ENCODE peak calls at places on chromosomes 11 and 22, in five cellular contexts. S is endothelial cell, R is tibial artery, L is Calu3, A is thoracic aorta. W is an unnamed sample.

GRCh38 chr11:34226210-34226609 is 120.8 kb downstream of the NAT10 start:
- DNase-seq in S (no peak), R (no peak), L (no peak), A (no peak), W (no peak)

GRCh38 chr11:12941671-12942070 is 67.4 kb upstream of the RASSF10 start:
- DNase-seq in S (no peak), R (no peak), L (no peak), A (no peak), W (no peak)

GRCh38 chr22:44648821-44649566 is 53.0 kb upstream of the PRR5 start:
- DNase-seq in S (no peak), R (peak; percentile 58), L (no peak), A (no peak), W (peak; percentile 71)

GRCh38 chr11:14232652-14233051 is 126.3 kb downstream of the RRAS2 start:
- DNase-seq in S (no peak), R (no peak), L (peak; percentile 19), A (no peak), W (no peak)

GRCh38 chr11:126231725-126232459 is 20.3 kb downstream of the FAM118B start:
- DNase-seq in S (no peak), R (no peak), L (no peak), A (no peak), W (no peak)

GRCh38 chr22:30010789-30011405 is 69.4 kb upstream of the HORMAD2 start:
- DNase-seq in S (no peak), R (no peak), L (no peak), A (no peak), W (no peak)

GRCh38 chr11:118068206-118068944 is 8.5 kb upstream of the TMPRSS4 start:
- DNase-seq in S (peak; percentile 52), R (no peak), L (no peak), A (no peak), W (no peak)

GRCh38 chr11:81959341-81959740 is 774.3 kb downstream of the FAM181B start:
- DNase-seq in S (no peak), R (no peak), L (no peak), A (no peak), W (no peak)

GRCh38 chr11:6637871-6638270 is 17.7 kb downstream of the DCHS1 start:
- DNase-seq in S (no peak), R (peak; percentile 50), L (no peak), A (no peak), W (no peak)

GRCh38 chr22:38733329-38734202 is 22.2 kb downstream of the SUN2 start:
- DNase-seq in S (peak; percentile 51), R (peak; percentile 57), L (peak; percentile 61), A (no peak), W (peak; percentile 80)

GRCh38 chr11:6353367-6353987 is 33.2 kb upstream of the CAVIN3 start:
- DNase-seq in S (peak; percentile 70), R (peak; percentile 39), L (peak; percentile 78), A (no peak), W (peak; percentile 66)

GRCh38 chr11:77026236-77026635 is 8.0 kb upstream of the B3GNT6 start:
- DNase-seq in S (no peak), R (no peak), L (no peak), A (no peak), W (no peak)

GRCh38 chr11:113730887-113731726 is 25.0 kb upstream of the TMPRSS5 start:
- DNase-seq in S (peak; percentile 31), R (no peak), L (peak; percentile 51), A (no peak), W (peak; percentile 11)

GRCh38 chr11:76263166-76263565 is 56.9 kb upstream of the WNT11 start:
- DNase-seq in S (no peak), R (no peak), L (no peak), A (no peak), W (no peak)

GRCh38 chr22:30390974-30391691 is 3.9 kb upstream of the RNF215 start:
- DNase-seq in S (peak; percentile 51), R (peak; percentile 44), L (peak; percentile 66), A (no peak), W (peak; percentile 48)

GRCh38 chr11:15852179-15852578 is 504.2 kb downstream of the SOX6 start:
- DNase-seq in S (peak; percentile 37), R (no peak), L (peak; percentile 42), A (no peak), W (no peak)

GRCh38 chr22:49749227-49749626 is 78.4 kb downstream of the BRD1 start:
- DNase-seq in S (no peak), R (no peak), L (no peak), A (no peak), W (no peak)

GRCh38 chr22:46067159-46068111 is 82.9 kb upstream of the PPARA start:
- DNase-seq in S (no peak), R (peak; percentile 20), L (peak; percentile 26), A (no peak), W (no peak)

GRCh38 chr11:2816517-2816916 is 69.1 kb downstream of the CDKN1C start:
- DNase-seq in S (no peak), R (no peak), L (no peak), A (no peak), W (no peak)

GRCh38 chr11:59857444-59858434 is 8.5 kb downstream of the TCN1 start:
- DNase-seq in S (no peak), R (no peak), L (no peak), A (no peak), W (no peak)

GRCh38 chr22:43127166-43127908 is 15.9 kb downstream of the MCAT start:
- DNase-seq in S (no peak), R (no peak), L (peak; percentile 91), A (no peak), W (no peak)

GRCh38 chr11:131079036-131079435 is 162.8 kb upstream of the SNX19 start:
- DNase-seq in S (no peak), R (no peak), L (no peak), A (no peak), W (no peak)

GRCh38 chr11:12110714-12111481 is 508 bp downstream of the MICAL2 start:
- DNase-seq in S (peak; percentile 21), R (no peak), L (peak; percentile 39), A (no peak), W (peak; percentile 47)

GRCh38 chr11:123654566-123655081 is at the start of gene SCN3B:
- DNase-seq in S (peak; percentile 90), R (peak; percentile 24), L (peak; percentile 74), A (no peak), W (peak; percentile 48)

GRCh38 chr22:45638834-45639746 is 32.5 kb upstream of the ATXN10 start:
- DNase-seq in S (no peak), R (peak; percentile 73), L (peak; percentile 94), A (no peak), W (peak; percentile 40)

GRCh38 chr11:86869966-86870570 is 69.7 kb downstream of the PRSS23 start:
- DNase-seq in S (peak; percentile 70), R (peak; percentile 78), L (peak; percentile 46), A (peak; percentile 13), W (peak; percentile 70)

GRCh38 chr22:35589071-35589735 is 27.9 kb downstream of the MB start:
- DNase-seq in S (no peak), R (peak; percentile 30), L (peak; percentile 79), A (no peak), W (peak; percentile 39)

GRCh38 chr11:111539426-111540113 is 950 bp upstream of the LAYN start:
- DNase-seq in S (no peak), R (no peak), L (no peak), A (no peak), W (no peak)

GRCh38 chr11:47538741-47539575 is 14.0 kb downstream of the CELF1 start:
- DNase-seq in S (no peak), R (no peak), L (no peak), A (no peak), W (no peak)

GRCh38 chr11:87897079-87897478 is 278.2 kb downstream of the RAB38 start:
- DNase-seq in S (no peak), R (no peak), L (no peak), A (no peak), W (no peak)

GRCh38 chr11:104897891-104898684 is at the start of gene CASP12:
- DNase-seq in S (peak; percentile 7), R (no peak), L (no peak), A (no peak), W (peak; percentile 27)

GRCh38 chr11:85875505-85875904 is 20.3 kb downstream of the CCDC83 start:
- DNase-seq in S (no peak), R (no peak), L (no peak), A (no peak), W (no peak)

GRCh38 chr11:121540627-121541026 is 87.9 kb upstream of the SORL1-AS1 start:
- DNase-seq in S (no peak), R (no peak), L (no peak), A (no peak), W (no peak)